ENCODE peak calls at places on chromosomes 2 and 18, in seven cellular contexts. O, Q, T, L, M, D and W are unnamed samples.

GRCh38 chr2:195766691-195767090 is 109.7 kb downstream of the SLC39A10 start:
- DNase-seq in O (no peak), Q (no peak), T (no peak), L (no peak), M (no peak), D (no peak), W (no peak)

GRCh38 chr2:239138610-239139009 is 262.2 kb downstream of the HDAC4 start:
- DNase-seq in O (no peak), Q (no peak), T (no peak), L (no peak), M (no peak), D (no peak), W (no peak)

GRCh38 chr2:98777076-98777475 is 46.1 kb upstream of the MGAT4A start:
- DNase-seq in O (no peak), Q (no peak), T (no peak), L (no peak), M (no peak), D (no peak), W (no peak)

GRCh38 chr2:42132966-42133641 is 36.0 kb upstream of the EML4 start:
- DNase-seq in O (peak; percentile 82), Q (peak; percentile 71), T (peak; percentile 62), L (peak; percentile 92), M (peak; percentile 86), D (peak; percentile 97), W (peak; percentile 72)

GRCh38 chr2:157421377-157421944 is 22.4 kb downstream of the CYTIP start:
- DNase-seq in O (no peak), Q (no peak), T (no peak), L (no peak), M (no peak), D (no peak), W (no peak)

GRCh38 chr2:236843061-236843460 is 242.6 kb upstream of the COPS8 start:
- DNase-seq in O (no peak), Q (no peak), T (no peak), L (no peak), M (no peak), D (no peak), W (no peak)

GRCh38 chr2:218925434-218925833 is 34.0 kb upstream of the CDK5R2 start:
- DNase-seq in O (no peak), Q (no peak), T (no peak), L (no peak), M (no peak), D (no peak), W (no peak)

GRCh38 chr18:32358529-32358928 is 112.2 kb downstream of the GAREM1 start:
- DNase-seq in O (no peak), Q (no peak), T (no peak), L (no peak), M (no peak), D (no peak), W (no peak)

GRCh38 chr2:165568361-165568760 is 98.9 kb downstream of the CSRNP3 start:
- DNase-seq in O (no peak), Q (no peak), T (no peak), L (no peak), M (no peak), D (no peak), W (no peak)

GRCh38 chr18:59301974-59302373 is 16.5 kb downstream of the CPLX4 start:
- DNase-seq in O (no peak), Q (no peak), T (no peak), L (no peak), M (no peak), D (no peak), W (no peak)

GRCh38 chr18:31718386-31718785 is 34.0 kb upstream of the B4GALT6 start:
- DNase-seq in O (no peak), Q (no peak), T (no peak), L (no peak), M (no peak), D (no peak), W (no peak)

GRCh38 chr2:231000211-231000904 is 4.4 kb downstream of the SPATA3 start:
- DNase-seq in O (no peak), Q (no peak), T (no peak), L (no peak), M (no peak), D (no peak), W (peak; percentile 71)

GRCh38 chr2:86140969-86141392 is 34.9 kb downstream of the PTCD3 start:
- DNase-seq in O (no peak), Q (no peak), T (no peak), L (no peak), M (peak; percentile 6), D (no peak), W (no peak)

GRCh38 chr18:61998335-61998734 is 105.5 kb upstream of the RNF152 start:
- DNase-seq in O (no peak), Q (no peak), T (no peak), L (no peak), M (no peak), D (no peak), W (no peak)

GRCh38 chr18:36630917-36631316 is 197.9 kb downstream of the TPGS2 start:
- DNase-seq in O (peak; percentile 35), Q (peak; percentile 56), T (no peak), L (no peak), M (no peak), D (no peak), W (no peak)

GRCh38 chr18:9249254-9249653 is 85.3 kb upstream of the TWSG1 start:
- DNase-seq in O (no peak), Q (no peak), T (no peak), L (no peak), M (no peak), D (no peak), W (no peak)

GRCh38 chr2:42196403-42197267 is 27.5 kb downstream of the EML4 start:
- DNase-seq in O (peak; percentile 57), Q (no peak), T (no peak), L (no peak), M (peak; percentile 82), D (peak; percentile 79), W (peak; percentile 67)

GRCh38 chr18:26948703-26949102 is 83.2 kb upstream of the AQP4 start:
- DNase-seq in O (no peak), Q (no peak), T (no peak), L (no peak), M (no peak), D (no peak), W (no peak)

GRCh38 chr2:221896505-221897151 is 324.5 kb upstream of the EPHA4 start:
- DNase-seq in O (no peak), Q (peak; percentile 10), T (no peak), L (no peak), M (no peak), D (no peak), W (no peak)

GRCh38 chr2:71224457-71224856 is 2.4 kb downstream of the PAIP2B start:
- DNase-seq in O (no peak), Q (no peak), T (no peak), L (no peak), M (no peak), D (no peak), W (peak; percentile 37)

GRCh38 chr2:487495-488079 is 189.6 kb downstream of the TMEM18 start:
- DNase-seq in O (no peak), Q (no peak), T (no peak), L (no peak), M (no peak), D (no peak), W (no peak)

GRCh38 chr2:32678825-32679224 is 51.0 kb downstream of the TTC27 start:
- DNase-seq in O (no peak), Q (no peak), T (no peak), L (peak; percentile 53), M (peak; percentile 67), D (no peak), W (no peak)

GRCh38 chr2:172084734-172085459 is 410 bp upstream of the DLX1 start:
- DNase-seq in O (peak; percentile 72), Q (peak; percentile 67), T (peak; percentile 14), L (peak; percentile 95), M (peak; percentile 95), D (peak; percentile 86), W (peak; percentile 90)

GRCh38 chr2:227473019-227473461 is 1.1 kb downstream of the AGFG1 start:
- DNase-seq in O (no peak), Q (no peak), T (no peak), L (no peak), M (no peak), D (no peak), W (no peak)

GRCh38 chr2:47653909-47654789 is 128.8 kb upstream of the MSH6 start:
- DNase-seq in O (no peak), Q (no peak), T (no peak), L (no peak), M (peak; percentile 74), D (peak; percentile 50), W (peak; percentile 92)

GRCh38 chr2:31337197-31337596 is 77.3 kb downstream of the XDH start:
- DNase-seq in O (no peak), Q (no peak), T (no peak), L (no peak), M (peak; percentile 41), D (no peak), W (no peak)

GRCh38 chr2:234716271-234716670 is 219.4 kb upstream of the ARL4C start:
- DNase-seq in O (no peak), Q (no peak), T (no peak), L (no peak), M (no peak), D (no peak), W (no peak)

GRCh38 chr18:48923746-48924580 is 26.8 kb downstream of the SMAD7 start:
- DNase-seq in O (no peak), Q (no peak), T (no peak), L (no peak), M (no peak), D (no peak), W (peak; percentile 35)

GRCh38 chr2:231411871-231412615 is 16.5 kb downstream of the B3GNT7 start:
- DNase-seq in O (peak; percentile 78), Q (peak; percentile 85), T (peak; percentile 18), L (peak; percentile 51), M (peak; percentile 89), D (peak; percentile 96), W (peak; percentile 70)

GRCh38 chr2:197708331-197708730 is 3.2 kb downstream of the MARS2 start:
- DNase-seq in O (no peak), Q (no peak), T (no peak), L (no peak), M (peak; percentile 74), D (no peak), W (no peak)

GRCh38 chr2:195596840-195597239 is 60.2 kb upstream of the SLC39A10 start:
- DNase-seq in O (no peak), Q (no peak), T (no peak), L (no peak), M (no peak), D (no peak), W (no peak)

GRCh38 chr2:49371302-49371701 is 217.0 kb upstream of the FSHR start:
- DNase-seq in O (no peak), Q (no peak), T (no peak), L (no peak), M (no peak), D (no peak), W (no peak)

GRCh38 chr2:224442092-224442999 is 40.4 kb upstream of the FAM124B start:
- DNase-seq in O (no peak), Q (peak; percentile 33), T (no peak), L (no peak), M (peak; percentile 48), D (peak; percentile 24), W (no peak)

GRCh38 chr18:61892683-61893303 is at the start of gene RNF152:
- DNase-seq in O (peak; percentile 49), Q (peak; percentile 33), T (no peak), L (no peak), M (peak; percentile 30), D (peak; percentile 23), W (no peak)

GRCh38 chr2:14516844-14517243 is 115.7 kb upstream of the LRATD1 start:
- DNase-seq in O (no peak), Q (no peak), T (no peak), L (no peak), M (no peak), D (no peak), W (no peak)

GRCh38 chr2:174985624-174986023 is 19.6 kb downstream of the CHN1 start:
- DNase-seq in O (no peak), Q (no peak), T (no peak), L (no peak), M (peak; percentile 57), D (no peak), W (no peak)

GRCh38 chr2:237482485-237482884 is 4.6 kb upstream of the MLPH start:
- DNase-seq in O (peak; percentile 82), Q (peak; percentile 68), T (no peak), L (no peak), M (no peak), D (peak; percentile 58), W (no peak)

GRCh38 chr2:207926133-207927076 is 98.9 kb downstream of the PLEKHM3 start:
- DNase-seq in O (no peak), Q (peak; percentile 15), T (no peak), L (peak; percentile 10), M (peak; percentile 73), D (no peak), W (no peak)